ENCODE peak calls at places on chromosomes 11 and 22, in five cellular contexts. One of them, this sample, is unnamed.

GRCh38 chr11:111162306-111162705 is 83.2 kb upstream of the POU2AF2 start:
- DNase-seq in H7: no peak
- DNase-seq in ELR: no peak
- DNase-seq in stimulated activated CD4-positive, alpha-beta T cell treated with anti-CD3 and anti-CD28 coated beads, Interleukin-12 subunit alpha, Interleukin-12 subunit beta, amount 100 ng/mL, for 4 hours: no peak
- DNase-seq in MM.1S: no peak
- DNase-seq in this sample: no peak

GRCh38 chr11:61890536-61891330 is 612 bp downstream of the FADS3 start:
- DNase-seq in H7: peak; percentile 80
- DNase-seq in stimulated activated CD4-positive, alpha-beta T cell treated with anti-CD3 and anti-CD28 coated beads, Interleukin-12 subunit alpha, Interleukin-12 subunit beta, amount 100 ng/mL, for 4 hours: no peak
- DNase-seq in ELR: peak; percentile 86
- DNase-seq in MM.1S: no peak
- DNase-seq in this sample: peak; percentile 76

GRCh38 chr11:62443390-62444201 is 24.8 kb downstream of the SCGB1A1 start:
- DNase-seq in MM.1S: no peak
- DNase-seq in ELR: no peak
- DNase-seq in H7: no peak
- DNase-seq in stimulated activated CD4-positive, alpha-beta T cell treated with anti-CD3 and anti-CD28 coated beads, Interleukin-12 subunit alpha, Interleukin-12 subunit beta, amount 100 ng/mL, for 4 hours: no peak
- DNase-seq in this sample: no peak

GRCh38 chr22:28018461-28018927 is 99.4 kb upstream of the PITPNB start:
- DNase-seq in stimulated activated CD4-positive, alpha-beta T cell treated with anti-CD3 and anti-CD28 coated beads, Interleukin-12 subunit alpha, Interleukin-12 subunit beta, amount 100 ng/mL, for 4 hours: no peak
- DNase-seq in MM.1S: no peak
- DNase-seq in ELR: no peak
- DNase-seq in H7: peak; percentile 53
- DNase-seq in this sample: no peak

GRCh38 chr11:118015385-118015841 is 29.2 kb downstream of the IL10RA start:
- DNase-seq in ELR: no peak
- DNase-seq in MM.1S: no peak
- DNase-seq in H7: no peak
- DNase-seq in stimulated activated CD4-positive, alpha-beta T cell treated with anti-CD3 and anti-CD28 coated beads, Interleukin-12 subunit alpha, Interleukin-12 subunit beta, amount 100 ng/mL, for 4 hours: no peak
- DNase-seq in this sample: no peak

GRCh38 chr11:101516546-101516945 is 67.3 kb downstream of the TRPC6 start:
- DNase-seq in MM.1S: no peak
- DNase-seq in H7: peak; percentile 19
- DNase-seq in stimulated activated CD4-positive, alpha-beta T cell treated with anti-CD3 and anti-CD28 coated beads, Interleukin-12 subunit alpha, Interleukin-12 subunit beta, amount 100 ng/mL, for 4 hours: no peak
- DNase-seq in ELR: no peak
- DNase-seq in this sample: no peak

GRCh38 chr11:5992604-5993251 is 5.9 kb upstream of the OR52L1 start:
- DNase-seq in H7: peak; percentile 67
- DNase-seq in MM.1S: peak; percentile 22
- DNase-seq in stimulated activated CD4-positive, alpha-beta T cell treated with anti-CD3 and anti-CD28 coated beads, Interleukin-12 subunit alpha, Interleukin-12 subunit beta, amount 100 ng/mL, for 4 hours: no peak
- DNase-seq in ELR: peak; percentile 46
- DNase-seq in this sample: peak; percentile 33

GRCh38 chr11:10878408-10879214 is 20.8 kb upstream of the ZBED5 start:
- DNase-seq in stimulated activated CD4-positive, alpha-beta T cell treated with anti-CD3 and anti-CD28 coated beads, Interleukin-12 subunit alpha, Interleukin-12 subunit beta, amount 100 ng/mL, for 4 hours: no peak
- DNase-seq in H7: peak; percentile 60
- DNase-seq in MM.1S: peak; percentile 75
- DNase-seq in ELR: peak; percentile 76
- DNase-seq in this sample: peak; percentile 79

This sample was measured in PC-3.